ENCODE peak calls at places on chromosome 22, in ten cellular contexts. E is coronary artery, Q is mammary epithelial cell, F is spleen, R is cardiac muscle cell, O is HCT116, C is PC-9, V is IMR-90, H is heart right ventricle, P is prostate gland. I is an unnamed sample.

GRCh38 chr22:19497245-19497644 is 17.5 kb downstream of the CDC45 start:
- DNase-seq in R (no peak), F (no peak), H (no peak), O (no peak), E (no peak), P (no peak), Q (peak), C (no peak), V (peak), I (no peak)

GRCh38 chr22:27820896-27821866 is 19.6 kb upstream of the MN1 start:
- DNase-seq in H (no peak), O (no peak), P (no peak), F (no peak), Q (peak), E (no peak), V (no peak), C (no peak), R (no peak), I (no peak)

GRCh38 chr22:29342577-29343312 is 27.2 kb upstream of the RASL10A start:
- DNase-seq in P (peak), Q (no peak), V (no peak), F (no peak), O (no peak), H (no peak), R (peak), C (peak), E (no peak), I (peak)

GRCh38 chr22:37169412-37169811 is 18.6 kb downstream of the C1QTNF6 start:
- DNase-seq in F (peak), O (no peak), E (peak), C (no peak), P (no peak), H (no peak), R (no peak), Q (no peak), V (no peak), I (no peak)

GRCh38 chr22:42330953-42331525 is 60.6 kb upstream of the TCF20 start:
- DNase-seq in F (no peak), R (no peak), O (no peak), E (no peak), C (no peak), Q (no peak), P (no peak), V (no peak), H (no peak), I (no peak)

GRCh38 chr22:27467039-27467438 is 334.5 kb downstream of the MN1 start:
- DNase-seq in P (no peak), F (no peak), O (no peak), H (no peak), C (peak), V (no peak), Q (no peak), R (no peak), E (no peak), I (no peak)

GRCh38 chr22:19604711-19605268 is 80.6 kb upstream of the CLDN5 start:
- DNase-seq in R (peak), E (no peak), C (no peak), H (no peak), V (no peak), O (no peak), P (no peak), Q (no peak), F (no peak), I (no peak)

GRCh38 chr22:20463324-20464095 is 25.9 kb upstream of the SCARF2 start:
- DNase-seq in O (no peak), F (peak), E (no peak), Q (no peak), C (no peak), R (no peak), V (no peak), H (no peak), P (no peak), I (no peak)

GRCh38 chr22:20565761-20566160 is 58.4 kb downstream of the MED15 start:
- DNase-seq in F (peak), E (no peak), O (no peak), Q (no peak), P (no peak), V (no peak), C (no peak), H (no peak), R (no peak), I (no peak)

GRCh38 chr22:36026741-36027140 is 1.9 kb downstream of the RBFOX2 start:
- DNase-seq in P (no peak), V (peak), F (no peak), O (no peak), H (no peak), E (no peak), C (no peak), Q (peak), R (peak), I (no peak)

GRCh38 chr22:19213001-19213400 is 34.5 kb upstream of the SLC25A1 start:
- DNase-seq in F (no peak), Q (no peak), O (no peak), V (no peak), C (no peak), R (no peak), E (no peak), H (no peak), P (no peak), I (no peak)

GRCh38 chr22:31628969-31629723 is 32.9 kb downstream of the PISD start:
- DNase-seq in H (no peak), Q (no peak), E (no peak), F (peak), O (no peak), R (no peak), V (no peak), C (no peak), P (no peak), I (no peak)
- TF ChIP-seq CTCF in H (no peak), Q (no peak), E (no peak), F (peak), O (peak), R (no peak), V (peak), C (no peak), P (no peak), I (no peak)

DNA sequence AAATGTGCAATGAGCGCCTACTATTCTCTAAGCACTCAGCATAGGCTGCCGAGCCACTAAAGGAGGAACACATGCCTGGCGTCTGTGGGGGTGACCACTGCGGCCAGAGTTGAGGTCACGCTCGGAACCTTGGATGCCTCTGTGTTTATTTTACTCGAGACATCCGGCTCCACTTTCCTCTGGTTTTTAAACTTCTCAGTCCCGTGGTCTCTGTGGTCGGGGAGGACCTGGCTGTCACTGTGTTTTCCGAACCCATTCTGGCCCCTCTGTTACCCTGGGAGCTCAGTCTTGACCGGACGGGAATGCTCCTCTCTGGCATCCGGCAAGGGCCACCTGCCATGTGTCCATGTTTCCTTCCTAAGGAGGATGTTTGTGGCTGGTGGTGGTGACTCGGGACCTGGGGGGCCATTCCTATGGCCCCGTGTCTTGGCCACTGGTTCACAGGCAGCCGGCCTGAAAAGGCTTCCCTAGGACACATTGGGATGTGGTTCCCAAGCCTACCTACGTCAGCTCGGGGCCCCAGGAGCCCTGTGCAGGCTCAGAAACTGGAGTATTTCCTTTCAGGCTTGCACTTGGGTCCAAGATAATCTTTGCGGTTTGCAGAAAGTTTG is 46.7 kb upstream of the PARVG start:
- DNase-seq in Q (no peak), R (no peak), F (peak), E (no peak), V (no peak), P (no peak), C (no peak), O (no peak), H (no peak), I (no peak)
- H3K27ac ChIP-seq in Q (no peak), R (no peak), F (no peak), E (no peak), V (no peak), P (no peak), C (no peak), O (no peak), H (no peak), I (no peak)

DNA sequence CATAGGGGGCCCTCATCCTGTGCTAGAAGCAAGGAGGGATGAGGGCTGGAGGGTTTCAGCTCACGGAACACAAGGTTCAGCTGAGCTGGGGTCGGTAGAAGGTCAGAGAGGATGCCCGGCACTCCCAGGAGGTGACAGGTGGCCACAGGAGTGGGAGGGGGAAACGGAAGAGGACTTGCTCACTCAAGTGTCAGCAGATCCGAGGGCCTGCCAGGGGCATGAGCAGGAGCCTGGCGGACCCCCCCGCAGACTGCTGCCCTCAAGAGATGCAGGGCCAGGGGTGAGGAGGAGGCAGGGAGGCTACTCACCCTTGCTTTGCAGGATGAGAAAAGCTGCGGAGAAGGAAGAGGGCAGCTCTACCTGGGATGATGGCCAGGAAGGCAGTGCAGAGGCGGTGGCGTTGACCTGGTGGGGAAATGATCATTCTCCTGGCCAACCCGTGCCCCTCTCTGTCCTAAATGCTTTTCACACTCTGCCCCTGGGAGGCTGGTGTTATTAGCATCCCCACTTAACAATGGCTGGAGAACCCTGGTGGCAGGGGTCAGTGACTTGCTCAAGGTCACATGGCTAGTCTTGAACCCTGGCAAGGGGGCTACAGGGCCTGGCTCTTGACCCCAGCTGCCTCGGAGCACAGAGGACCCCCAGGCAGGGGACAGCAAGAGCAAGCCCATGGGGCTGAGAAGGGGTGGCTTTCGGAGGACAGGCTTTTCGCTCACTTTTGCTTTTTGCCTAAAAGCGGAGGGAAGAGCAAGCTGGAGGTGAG is 30.1 kb upstream of the CSNK1E start:
- DNase-seq in E (no peak), Q (no peak), P (no peak), C (no peak), H (no peak), V (no peak), R (no peak), O (no peak), F (peak), I (no peak)
- TF ChIP-seq CTCF in E (no peak), Q (no peak), P (no peak), C (no peak), H (no peak), V (no peak), R (no peak), O (no peak), F (no peak), I (no peak)

GRCh38 chr22:32534252-32535215 is 59.9 kb downstream of the FBXO7 start:
- DNase-seq in P (no peak), E (no peak), H (peak), V (no peak), F (no peak), C (no peak), R (no peak), O (no peak), Q (no peak), I (no peak)

GRCh38 chr22:32531955-32532818 is 57.6 kb downstream of the FBXO7 start:
- DNase-seq in V (peak), P (no peak), O (no peak), Q (peak), E (peak), R (peak), C (no peak), H (peak), F (no peak), I (peak)

GRCh38 chr22:32533265-32534068 is 58.9 kb downstream of the FBXO7 start:
- DNase-seq in P (no peak), O (no peak), R (no peak), Q (no peak), F (no peak), E (no peak), C (peak), V (peak), H (no peak), I (no peak)

GRCh38 chr22:32531228-32531627 is 56.6 kb downstream of the FBXO7 start:
- DNase-seq in P (no peak), O (no peak), E (no peak), C (no peak), Q (no peak), R (peak), H (peak), V (no peak), F (no peak), I (no peak)

DNA sequence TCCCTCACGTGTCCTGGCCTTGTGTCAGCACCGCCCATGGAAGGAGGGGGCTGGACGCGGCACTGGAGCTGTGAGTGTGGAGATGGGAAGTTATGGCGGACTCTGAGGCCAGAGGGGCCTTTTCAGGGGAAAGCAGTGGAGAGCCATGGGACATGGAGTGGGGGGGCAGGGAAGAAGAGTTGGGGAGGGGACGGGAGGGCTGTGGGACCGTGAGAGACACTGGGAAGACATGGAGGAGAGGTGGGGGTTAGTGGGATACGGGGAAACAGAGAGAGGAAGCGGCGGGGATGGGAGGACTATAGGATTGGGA is 58.2 kb downstream of the FBXO7 start:
- DNase-seq in V (no peak), E (no peak), H (no peak), Q (no peak), P (no peak), O (no peak), C (no peak), R (no peak), F (peak), I (no peak)
- H3K27ac ChIP-seq in V (peak), E (no peak), H (peak), Q (no peak), P (peak), O (no peak), C (no peak), R (no peak), F (peak), I (peak)

GRCh38 chr22:49036513-49036912 is 791.2 kb downstream of the BRD1 start:
- DNase-seq in O (no peak), H (no peak), F (no peak), R (no peak), E (no peak), V (no peak), Q (no peak), P (no peak), C (no peak), I (no peak)
- TF ChIP-seq CTCF in O (no peak), H (no peak), F (no peak), R (no peak), E (no peak), V (no peak), Q (no peak), P (no peak), C (no peak), I (no peak)

GRCh38 chr22:17265649-17266248 is 46.5 kb upstream of the ADA2 start:
- DNase-seq in O (no peak), R (no peak), H (no peak), P (no peak), Q (no peak), F (no peak), V (no peak), C (no peak), E (no peak), I (no peak)
- H3K27ac ChIP-seq in O (no peak), R (peak), H (peak), P (no peak), Q (no peak), F (peak), V (no peak), C (no peak), E (no peak), I (no peak)

DNA sequence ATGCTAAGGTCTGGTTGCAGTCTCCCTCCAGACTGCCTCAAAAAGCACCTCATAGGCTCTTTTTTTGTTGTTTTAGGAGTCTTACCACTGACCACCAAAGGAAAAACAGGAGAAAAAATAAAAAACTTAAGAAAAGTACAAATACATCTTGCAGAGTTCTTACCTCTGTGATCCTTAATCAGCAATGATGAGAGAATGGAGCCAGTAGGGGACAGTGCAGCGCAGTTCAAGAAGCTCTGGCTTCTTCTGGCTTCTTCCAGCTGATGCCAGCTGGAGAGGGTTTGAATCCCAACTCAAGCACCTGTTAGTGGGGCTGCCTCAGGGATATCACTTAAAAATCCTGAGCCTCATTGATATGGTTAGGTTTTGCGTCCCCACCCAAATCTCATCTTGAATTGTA is 223.3 kb upstream of the ISX start:
- DNase-seq in V (no peak), C (no peak), E (no peak), P (no peak), F (no peak), H (no peak), O (no peak), Q (no peak), R (no peak), I (no peak)
- TF ChIP-seq CTCF in V (no peak), C (no peak), E (no peak), P (no peak), F (no peak), H (no peak), O (peak), Q (no peak), R (no peak), I (no peak)